ENCODE peak calls at places on chromosome 1, in five cellular contexts. Q is nephron progenitor cell, V is GM20000, E is heart left ventricle, U is neural progenitor cell. X is an unnamed sample.

GRCh38 chr1:11873954-11874562 is 15.3 kb upstream of the NPPB start:
- DNase-seq in U (no peak), E (peak), V (no peak), Q (no peak), X (no peak)

GRCh38 chr1:37076168-37076567 is 41.9 kb upstream of the GRIK3 start:
- DNase-seq in Q (no peak), V (no peak), E (no peak), U (no peak), X (no peak)

GRCh38 chr1:52426391-52426790 is 22.0 kb downstream of the PRPF38A start:
- DNase-seq in E (no peak), Q (no peak), V (no peak), U (no peak), X (no peak)

GRCh38 chr1:155527672-155528071 is 34.9 kb downstream of the ASH1L start:
- DNase-seq in U (no peak), Q (no peak), E (no peak), V (no peak), X (no peak)

GRCh38 chr1:84300991-84301758 is at the start of gene SAMD13:
- DNase-seq in Q (peak), E (peak), U (peak), V (peak), X (peak)

GRCh38 chr1:11741919-11742598 is 6.1 kb downstream of the AGTRAP start:
- DNase-seq in E (no peak), U (no peak), Q (no peak), V (no peak), X (no peak)

GRCh38 chr1:230495891-230496385 is 69.8 kb upstream of the PGBD5 start:
- DNase-seq in V (no peak), Q (no peak), E (no peak), U (no peak), X (no peak)

GRCh38 chr1:84450916-84451315 is 28.1 kb upstream of the RPF1 start:
- DNase-seq in U (no peak), E (no peak), Q (no peak), V (no peak), X (no peak)

GRCh38 chr1:20883766-20884165 is 96.7 kb upstream of the HP1BP3 start:
- DNase-seq in Q (no peak), E (no peak), V (no peak), U (no peak), X (no peak)

GRCh38 chr1:11563560-11564069 is 84.7 kb downstream of the DISP3 start:
- DNase-seq in Q (peak), V (no peak), U (peak), E (no peak), X (peak)

GRCh38 chr1:219903353-219903871 is 24.9 kb downstream of the SLC30A10 start:
- DNase-seq in U (no peak), E (no peak), V (no peak), Q (no peak), X (no peak)

X was measured in iPS-NIHi11.